ENCODE peak calls at places on chromosomes 13 and 19, in six cellular contexts. W is NCI-H2107; Z is stimulated activated CD4-positive, alpha-beta T cell treated with anti-CD3 and anti-CD28 coated beads, Interleukin-12 subunit alpha, Interleukin-12 subunit beta, amount 100 ng/mL, for 4 hours; G is mucosa of descending colon; A is psoas muscle; T is naive thymus-derived CD8-positive, alpha-beta T cell. I is an unnamed sample.
A peak's percentile ranks its signal among the peaks of the same experiment; 100 is the strongest.

GRCh38 chr13:113595131-113595530 is 10.6 kb downstream of the TFDP1 start:
- DNase-seq in A (no peak), Z (no peak), G (no peak), W (no peak), T (no peak), I (no peak)

GRCh38 chr13:46665630-46666482 is 112.9 kb downstream of the LRCH1 start:
- DNase-seq in A (no peak), G (no peak), T (no peak), Z (no peak), W (no peak), I (no peak)

GRCh38 chr19:41554902-41555301 is 21.1 kb upstream of the CEACAM21 start:
- DNase-seq in A (no peak), W (no peak), T (peak; percentile 76), G (no peak), Z (no peak), I (no peak)

GRCh38 chr19:2274937-2275535 is 6.9 kb downstream of the PEAK3 start:
- DNase-seq in T (peak; percentile 62), W (no peak), G (peak; percentile 84), A (peak; percentile 69), Z (peak; percentile 37), I (no peak)

GRCh38 chr13:75352641-75353327 is 129.2 kb downstream of the TBC1D4 start:
- DNase-seq in W (no peak), A (no peak), T (no peak), G (no peak), Z (no peak), I (no peak)

GRCh38 chr13:100175078-100175802 is 86.3 kb downstream of the PCCA start:
- DNase-seq in W (no peak), G (no peak), Z (no peak), T (no peak), A (no peak), I (no peak)

GRCh38 chr19:41887711-41888382 is 4.9 kb downstream of the ARHGEF1 start:
- DNase-seq in Z (peak; percentile 80), T (peak; percentile 87), W (peak; percentile 59), G (peak; percentile 78), A (no peak), I (no peak)

GRCh38 chr13:97567510-97568243 is 133.7 kb downstream of the RAP2A start:
- DNase-seq in W (no peak), T (no peak), A (peak; percentile 21), Z (no peak), G (peak; percentile 79), I (no peak)

GRCh38 chr19:55461974-55462628 is 659 bp upstream of the ISOC2 start:
- DNase-seq in Z (no peak), G (no peak), A (no peak), W (no peak), T (no peak), I (no peak)

GRCh38 chr13:77397636-77398035 is 70.7 kb upstream of the MYCBP2 start:
- DNase-seq in G (no peak), Z (no peak), A (no peak), W (no peak), T (no peak), I (no peak)

GRCh38 chr13:81171065-81171647 is 830.2 kb upstream of the SPRY2 start:
- DNase-seq in T (no peak), A (no peak), W (peak; percentile 11), G (no peak), Z (no peak), I (no peak)

GRCh38 chr19:29598036-29598435 is 8.0 kb upstream of the POP4 start:
- DNase-seq in T (no peak), Z (no peak), W (no peak), G (no peak), A (no peak), I (no peak)

GRCh38 chr13:73056054-73056962 is 2.5 kb upstream of the KLF5 start:
- DNase-seq in W (no peak), Z (no peak), G (no peak), A (no peak), T (no peak), I (no peak)

GRCh38 chr13:95221991-95222732 is 79.1 kb downstream of the ABCC4 start:
- DNase-seq in W (no peak), G (peak; percentile 35), A (no peak), Z (no peak), T (no peak), I (no peak)

GRCh38 chr19:41531438-41532311 is 44.3 kb upstream of the CEACAM21 start:
- DNase-seq in Z (peak; percentile 63), T (peak; percentile 93), G (peak; percentile 49), A (peak; percentile 74), W (no peak), I (no peak)

GRCh38 chr19:49445997-49446396 is 4.7 kb upstream of the SLC17A7 start:
- DNase-seq in A (no peak), W (no peak), T (no peak), G (no peak), Z (no peak), I (no peak)

GRCh38 chr13:30119476-30119875 is 187.9 kb downstream of the KATNAL1 start:
- DNase-seq in T (peak; percentile 54), W (no peak), A (no peak), Z (no peak), G (no peak), I (no peak)

GRCh38 chr19:2221250-2221831 is 14.8 kb downstream of the PLEKHJ1 start:
- DNase-seq in G (no peak), W (no peak), A (no peak), Z (no peak), T (no peak), I (no peak)

GRCh38 chr19:30070970-30071632 is 129.1 kb downstream of the URI1 start:
- DNase-seq in T (no peak), W (no peak), G (no peak), A (no peak), Z (no peak), I (no peak)

GRCh38 chr13:110575322-110576069 is 14.0 kb upstream of the RAB20 start:
- DNase-seq in T (no peak), W (no peak), Z (no peak), G (no peak), A (peak; percentile 51), I (no peak)

GRCh38 chr13:29483211-29483610 is 112.3 kb downstream of the SLC7A1 start:
- DNase-seq in W (no peak), G (no peak), Z (no peak), A (no peak), T (no peak), I (no peak)

GRCh38 chr13:23771966-23772365 is 117.2 kb downstream of the MIPEP start:
- DNase-seq in Z (no peak), A (no peak), T (no peak), G (no peak), W (no peak), I (no peak)

GRCh38 chr13:71801781-71802180 is 65.2 kb downstream of the DACH1 start:
- DNase-seq in G (no peak), Z (no peak), W (no peak), A (no peak), T (no peak), I (no peak)

GRCh38 chr19:18637644-18638630 is 1.1 kb downstream of the KLHL26 start:
- DNase-seq in A (no peak), G (peak; percentile 67), W (no peak), Z (no peak), T (no peak), I (no peak)

GRCh38 chr19:16673226-16673625 is 12.3 kb downstream of the TMEM38A start:
- DNase-seq in A (no peak), Z (no peak), G (no peak), W (no peak), T (no peak), I (no peak)

GRCh38 chr19:6101291-6101690 is 9.0 kb downstream of the RFX2 start:
- DNase-seq in A (no peak), T (no peak), G (no peak), Z (no peak), W (no peak), I (no peak)

GRCh38 chr13:48028066-48028465 is 9.5 kb upstream of the NUDT15 start:
- DNase-seq in G (no peak), A (no peak), T (no peak), Z (no peak), W (no peak), I (no peak)

GRCh38 chr13:109602356-109602755 is 184.0 kb downstream of the IRS2 start:
- DNase-seq in Z (no peak), T (no peak), G (no peak), A (no peak), W (no peak), I (no peak)

GRCh38 chr13:112234131-112234875 is 141.9 kb upstream of the SPACA7 start:
- DNase-seq in A (no peak), G (no peak), W (no peak), Z (no peak), T (no peak), I (no peak)

GRCh38 chr13:19586904-19587634 is 25.7 kb upstream of the TPTE2 start:
- DNase-seq in A (peak; percentile 29), G (peak; percentile 50), T (peak; percentile 76), Z (peak; percentile 70), W (no peak), I (no peak)

GRCh38 chr19:49642488-49643035 is 553 bp downstream of the SCAF1 start:
- DNase-seq in G (peak; percentile 33), W (no peak), T (no peak), Z (no peak), A (no peak), I (no peak)

GRCh38 chr19:5122671-5123409 is 153.9 kb downstream of the KDM4B start:
- DNase-seq in W (no peak), Z (no peak), T (no peak), G (no peak), A (no peak), I (no peak)

GRCh38 chr19:2240881-2241760 is 4.5 kb downstream of the SF3A2 start:
- DNase-seq in Z (no peak), A (no peak), G (no peak), T (no peak), W (no peak), I (no peak)

GRCh38 chr13:94416454-94417080 is 62.9 kb downstream of the DCT start:
- DNase-seq in Z (no peak), A (no peak), T (no peak), G (no peak), W (no peak), I (no peak)